ENCODE peak calls at places on chromosomes 4 and X, in four cellular contexts. S, J, V and U are unnamed samples.

GRCh38 chrX:57367649-57368048 is 81.1 kb downstream of the FAAH2 start:
- DNase-seq in S (no peak), V (no peak), J (no peak), U (no peak)

GRCh38 chr4:130760246-130760645 is 1664.3 kb downstream of the C4orf33 start:
- DNase-seq in J (no peak), S (no peak), V (no peak), U (no peak)

GRCh38 chrX:123223859-123224258 is 39.8 kb downstream of the GRIA3 start:
- DNase-seq in S (no peak), J (no peak), V (no peak), U (no peak)

GRCh38 chr4:121791481-121791880 is 9.6 kb upstream of the EXOSC9 start:
- DNase-seq in J (no peak), V (no peak), S (no peak), U (no peak)

GRCh38 chr4:41413670-41414069 is 124.3 kb upstream of the LIMCH1 start:
- DNase-seq in J (no peak), V (no peak), S (no peak), U (no peak)

GRCh38 chr4:89765966-89766365 is 71.0 kb downstream of the SNCA start:
- DNase-seq in J (no peak), S (no peak), V (no peak), U (no peak)

GRCh38 chrX:9416562-9417319 is 48.1 kb upstream of the TBL1X start:
- DNase-seq in V (no peak), S (no peak), J (no peak), U (peak)

GRCh38 chr4:165464813-165465381 is 86.1 kb downstream of the CPE start:
- DNase-seq in V (no peak), S (no peak), J (no peak), U (no peak)

GRCh38 chr4:109278594-109279031 is 23.8 kb downstream of the COL25A1 start:
- DNase-seq in V (no peak), J (no peak), S (no peak), U (no peak)

GRCh38 chr4:157821814-157822213 is 351.0 kb downstream of the GASK1B start:
- DNase-seq in S (no peak), J (no peak), V (no peak), U (no peak)

GRCh38 chr4:24992968-24993367 is 37.8 kb downstream of the LGI2 start:
- DNase-seq in J (no peak), S (no peak), V (no peak), U (no peak)

GRCh38 chrX:63561425-63561824 is 210.3 kb upstream of the SPIN4 start:
- DNase-seq in V (no peak), S (no peak), J (no peak), U (no peak)

GRCh38 chrX:15146515-15146914 is 123.4 kb downstream of the ASB9 start:
- DNase-seq in S (no peak), V (no peak), J (no peak), U (no peak)

GRCh38 chr4:102091656-102092055 is 253.6 kb downstream of the SLC39A8 start:
- DNase-seq in J (no peak), V (no peak), S (no peak), U (no peak)

GRCh38 chrX:5236096-5236495 is 992.6 kb downstream of the NLGN4X start:
- DNase-seq in J (no peak), S (no peak), V (no peak), U (no peak)

GRCh38 chr4:54677416-54677815 is 19.7 kb downstream of the KIT start:
- DNase-seq in V (no peak), S (no peak), J (no peak), U (no peak)

GRCh38 chr4:23614284-23614892 is 275.5 kb downstream of the PPARGC1A start:
- DNase-seq in S (no peak), V (no peak), J (no peak), U (no peak)

GRCh38 chr4:158811216-158811540 is 42.4 kb downstream of the FNIP2 start:
- DNase-seq in V (no peak), S (no peak), J (no peak), U (no peak)

GRCh38 chr4:168421671-168422070 is 58.6 kb downstream of the DDX60L start:
- DNase-seq in V (no peak), S (no peak), J (no peak), U (no peak)

GRCh38 chrX:40759374-40759773 is 24.0 kb upstream of the MED14 start:
- DNase-seq in V (no peak), J (no peak), S (no peak), U (no peak)

GRCh38 chr4:153222790-153223417 is 18.7 kb downstream of the TRIM2 start:
- DNase-seq in S (peak), V (peak), J (no peak), U (peak)

GRCh38 chr4:186204103-186204559 is 12.8 kb downstream of the CYP4V2 start:
- DNase-seq in J (no peak), V (no peak), S (no peak), U (no peak)

GRCh38 chrX:103464774-103465117 is 54.5 kb downstream of the RAB40A start:
- DNase-seq in V (peak), S (peak), J (peak), U (peak)

GRCh38 chr4:13533670-13534343 is 10.5 kb downstream of the NKX3-2 start:
- DNase-seq in S (no peak), V (no peak), J (no peak), U (no peak)

GRCh38 chrX:41265615-41266014 is 68.3 kb upstream of the DDX3X start:
- DNase-seq in J (peak), S (peak), V (no peak), U (peak)

GRCh38 chr4:55186123-55186522 is 60.7 kb upstream of the KDR start:
- DNase-seq in J (no peak), V (no peak), S (no peak), U (no peak)

GRCh38 chrX:23816179-23816578 is 33.2 kb downstream of the SAT1 start:
- DNase-seq in J (no peak), S (no peak), V (no peak), U (no peak)

GRCh38 chr4:177124436-177124835 is 185.2 kb upstream of the NEIL3 start:
- DNase-seq in S (no peak), V (no peak), J (no peak), U (no peak)

GRCh38 chrX:10579753-10580060 is 40.7 kb downstream of the MID1 start:
- DNase-seq in S (no peak), J (no peak), V (no peak), U (no peak)

GRCh38 chr4:137039369-137039768 is 492.9 kb downstream of the PCDH18 start:
- DNase-seq in V (no peak), J (no peak), S (no peak), U (no peak)

GRCh38 chr4:74364649-74365491 is at the start of gene EREG:
- DNase-seq in V (peak), S (no peak), J (no peak), U (no peak)

GRCh38 chr4:26509681-26510333 is 19.5 kb upstream of the CCKAR start:
- DNase-seq in V (no peak), S (no peak), J (no peak), U (no peak)

GRCh38 chr4:21191304-21191703 is 491.0 kb downstream of the PACRGL start:
- DNase-seq in J (no peak), S (no peak), V (no peak), U (no peak)

GRCh38 chrX:16662402-16662801 is 12.4 kb downstream of the S100G start:
- DNase-seq in J (no peak), V (no peak), S (no peak), U (no peak)

GRCh38 chr4:24624381-24624780 is 40.0 kb upstream of the DHX15 start:
- DNase-seq in S (no peak), J (no peak), V (no peak), U (no peak)

GRCh38 chr4:20512980-20513379 is 187.3 kb upstream of the PACRGL start:
- DNase-seq in V (no peak), J (no peak), S (no peak), U (no peak)

GRCh38 chrX:1009771-1010170 is 202.7 kb downstream of the CRLF2 start:
- DNase-seq in V (no peak), J (no peak), S (no peak), U (no peak)

GRCh38 chrX:19814240-19814639 is 73.2 kb downstream of the SH3KBP1 start:
- DNase-seq in V (no peak), S (no peak), J (no peak), U (no peak)

GRCh38 chr4:123398151-123398802 is 1.7 kb downstream of the SPRY1 start:
- DNase-seq in V (peak), J (no peak), S (peak), U (peak)

GRCh38 chr4:123397276-123398150 is 918 bp downstream of the SPRY1 start:
- DNase-seq in S (peak), J (no peak), V (peak), U (peak)

GRCh38 chr4:123398803-123399637 is 2.4 kb downstream of the SPRY1 start:
- DNase-seq in J (no peak), V (peak), S (peak), U (peak)

GRCh38 chr4:123393696-123394095 is 2.9 kb upstream of the SPRY1 start:
- DNase-seq in S (no peak), J (no peak), V (no peak), U (no peak)

DNA sequence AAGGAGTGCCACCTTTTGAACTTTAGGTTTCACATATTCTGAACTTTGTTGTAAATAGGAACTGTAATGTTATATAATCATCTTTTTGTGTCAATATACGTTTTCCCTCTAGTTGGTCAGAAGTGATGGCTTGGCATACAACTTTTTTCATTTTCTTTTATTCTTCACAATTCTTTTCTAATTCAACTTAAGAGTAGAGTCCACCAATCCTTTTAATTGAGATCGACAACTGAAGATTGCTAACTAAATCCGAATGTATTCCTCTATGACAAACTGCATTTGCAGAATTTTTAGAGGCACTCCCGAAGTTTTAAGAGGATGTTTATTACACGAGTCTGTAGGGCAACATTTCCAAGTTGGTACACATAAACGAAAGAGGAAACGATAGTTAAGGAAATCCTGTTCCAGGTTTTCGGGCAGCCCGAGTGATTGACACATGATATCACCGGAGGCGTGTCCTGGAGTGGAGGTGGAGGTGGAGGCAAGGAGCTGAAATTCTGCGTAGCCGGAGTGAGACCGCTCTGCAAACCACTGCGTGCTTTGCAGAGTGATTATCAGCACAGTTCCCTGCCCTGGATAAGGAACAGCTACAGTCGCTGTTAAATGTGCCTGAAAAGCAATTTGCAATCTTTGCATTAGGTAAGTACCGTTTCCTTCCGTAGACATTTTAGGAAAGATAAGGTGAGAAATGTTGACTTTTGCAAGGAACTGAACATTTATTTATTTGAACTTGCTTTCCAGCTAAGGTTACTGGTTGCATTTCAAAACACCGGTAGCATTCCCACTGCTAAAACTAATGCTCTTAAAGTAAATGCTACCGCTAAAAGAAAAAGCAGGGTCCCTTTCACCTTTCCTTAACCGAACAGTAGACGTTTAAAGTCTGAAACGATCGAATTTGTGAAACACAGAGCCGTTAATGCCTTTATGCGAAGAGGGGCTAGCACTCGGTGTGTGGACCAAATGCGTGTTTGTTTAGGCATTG is at the start of gene SPRY1:
- DNase-seq in J (peak), V (peak), S (peak), U (peak)
- H3K4me3 ChIP-seq in J (peak), V (peak), S (peak), U (peak)

GRCh38 chrX:130124577-130124976 is 14.3 kb upstream of the ELF4 start:
- DNase-seq in J (no peak), S (no peak), V (no peak), U (no peak)
- H3K27ac ChIP-seq in J (peak), S (no peak), V (peak), U (peak)

DNA sequence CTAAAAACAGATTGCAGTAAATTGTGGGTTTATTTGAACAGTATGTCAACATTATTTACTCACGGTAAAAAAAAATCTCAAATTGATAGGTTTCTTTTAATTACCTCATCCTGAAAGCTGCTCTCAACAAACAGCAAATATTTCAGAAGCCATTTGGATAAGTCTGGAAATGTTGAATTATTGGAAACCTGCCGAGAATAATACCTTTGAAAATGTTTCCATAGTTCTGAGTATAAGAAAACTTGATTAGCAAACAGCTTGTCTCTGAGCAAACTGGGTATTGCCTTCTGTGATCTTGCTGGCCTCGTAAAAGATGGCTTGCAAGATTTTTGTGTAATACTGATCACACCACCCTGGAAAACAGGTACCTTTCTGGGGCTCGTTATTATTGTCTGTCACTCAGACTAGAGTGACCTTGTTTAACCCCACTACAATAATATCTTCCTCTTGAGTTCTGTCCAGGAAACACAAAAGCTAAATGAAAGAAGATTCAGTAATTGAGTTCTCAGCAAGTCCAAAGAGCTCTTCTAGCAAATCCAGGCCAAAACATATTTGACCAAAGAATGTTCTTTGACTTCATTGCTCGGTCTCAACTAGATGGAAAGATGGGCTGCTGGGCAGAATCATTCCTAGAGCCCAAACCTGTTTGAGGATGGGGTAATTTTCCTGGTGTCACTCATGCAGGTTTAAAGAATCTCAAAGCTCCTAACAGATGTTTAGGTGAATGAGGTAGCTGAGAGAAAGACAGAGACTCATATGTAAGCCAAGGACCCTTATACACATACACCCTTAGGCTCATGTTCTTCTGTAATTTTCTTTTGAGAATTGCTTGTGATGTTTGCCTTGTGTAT is 255.6 kb upstream of the JADE1 start:
- DNase-seq in V (no peak), J (no peak), S (no peak), U (no peak)
- H3K4me3 ChIP-seq in V (peak), J (peak), S (peak), U (peak)

GRCh38 chr4:123603165-123603564 is 206.6 kb downstream of the SPRY1 start:
- DNase-seq in J (no peak), V (no peak), S (no peak), U (no peak)

GRCh38 chr4:123600426-123600825 is 203.8 kb downstream of the SPRY1 start:
- DNase-seq in J (no peak), S (no peak), V (no peak), U (no peak)

GRCh38 chr4:123600921-123601904 is 204.6 kb downstream of the SPRY1 start:
- DNase-seq in S (no peak), J (no peak), V (no peak), U (no peak)

GRCh38 chr4:123599920-123600394 is 203.4 kb downstream of the SPRY1 start:
- DNase-seq in J (no peak), V (peak), S (peak), U (peak)

GRCh38 chr4:123602007-123602406 is 205.4 kb downstream of the SPRY1 start:
- DNase-seq in S (no peak), J (no peak), V (no peak), U (no peak)
- H3K27ac ChIP-seq in S (no peak), J (no peak), V (no peak), U (no peak)